ENCODE peak calls at places on chromosomes 5 and 9, in nine cellular contexts. P, G, H, R, B, F, Q, V and S are unnamed samples.

GRCh38 chr5:27191786-27192505 is 153.6 kb upstream of the CDH9 start:
- DNase-seq in V (no peak), Q (no peak), F (no peak), R (no peak), H (no peak), P (no peak), B (no peak), G (no peak), S (no peak)

GRCh38 chr9:132712753-132713152 is 42.5 kb downstream of the GTF3C4 start:
- DNase-seq in R (no peak), F (no peak), P (no peak), V (no peak), H (no peak), B (no peak), Q (no peak), G (no peak), S (no peak)

GRCh38 chr5:142829821-142830220 is 59.6 kb downstream of the ARHGAP26 start:
- DNase-seq in V (no peak), G (no peak), Q (no peak), R (no peak), H (no peak), B (no peak), F (no peak), P (no peak), S (no peak)

GRCh38 chr9:7293091-7293490 is 506.5 kb downstream of the DMAC1 start:
- DNase-seq in F (no peak), P (no peak), R (peak; percentile 18), H (no peak), V (no peak), B (no peak), G (no peak), Q (no peak), S (no peak)

GRCh38 chr5:34475249-34475966 is 180.7 kb upstream of the RAI14 start:
- DNase-seq in B (no peak), P (no peak), G (no peak), V (no peak), H (peak; percentile 88), F (no peak), Q (no peak), R (no peak), S (no peak)

GRCh38 chr9:133119039-133119438 is 2.0 kb downstream of the RALGDS start:
- DNase-seq in G (peak; percentile 70), P (no peak), R (no peak), F (no peak), V (no peak), B (no peak), H (no peak), Q (no peak), S (peak; percentile 93)

GRCh38 chr5:82885657-82886389 is 191.4 kb downstream of the TMEM167A start:
- DNase-seq in V (no peak), F (no peak), H (no peak), P (no peak), R (no peak), G (no peak), B (no peak), Q (peak; percentile 54), S (peak; percentile 37)

GRCh38 chr5:157025093-157025698 is 33.7 kb downstream of the HAVCR1 start:
- DNase-seq in H (no peak), R (peak; percentile 95), P (no peak), F (no peak), G (no peak), V (no peak), B (peak; percentile 61), Q (no peak), S (no peak)

GRCh38 chr5:146126068-146126467 is 20.7 kb upstream of the PLAC8L1 start:
- DNase-seq in R (no peak), G (no peak), V (no peak), F (no peak), B (no peak), Q (no peak), H (no peak), P (no peak), S (no peak)

GRCh38 chr9:110583237-110583636 is 3.7 kb upstream of the SVEP1 start:
- DNase-seq in P (no peak), B (no peak), Q (no peak), R (no peak), V (no peak), F (no peak), G (no peak), H (no peak), S (peak; percentile 43)

GRCh38 chr5:1448511-1449011 is 3.3 kb upstream of the SLC6A3 start:
- DNase-seq in V (no peak), H (no peak), R (no peak), F (no peak), P (no peak), G (no peak), Q (peak; percentile 40), B (no peak), S (no peak)

GRCh38 chr5:80654054-80654390 is 430 bp upstream of the MSH3 start:
- DNase-seq in H (peak; percentile 67), Q (peak; percentile 51), P (no peak), B (no peak), G (no peak), R (no peak), F (no peak), V (no peak), S (no peak)

GRCh38 chr9:122538757-122539156 is 11.7 kb upstream of the OR1N1 start:
- DNase-seq in F (no peak), G (no peak), H (no peak), V (no peak), B (no peak), P (no peak), R (no peak), Q (no peak), S (no peak)

GRCh38 chr9:75488082-75488713 is 399.9 kb downstream of the OSTF1 start:
- DNase-seq in R (no peak), G (no peak), P (no peak), F (no peak), Q (no peak), V (no peak), B (no peak), H (no peak), S (no peak)

GRCh38 chr5:110909950-110910349 is 161.6 kb upstream of the TSLP start:
- DNase-seq in H (no peak), P (no peak), B (no peak), V (no peak), G (no peak), Q (no peak), F (no peak), R (no peak), S (no peak)

GRCh38 chr5:111043712-111044506 is 27.6 kb upstream of the TSLP start:
- DNase-seq in P (peak; percentile 26), G (no peak), H (no peak), B (no peak), V (no peak), Q (no peak), F (no peak), R (no peak), S (no peak)

GRCh38 chr5:143650296-143650695 is 161.7 kb upstream of the HMHB1 start:
- DNase-seq in B (no peak), Q (no peak), P (no peak), V (no peak), H (no peak), F (no peak), R (no peak), G (no peak), S (no peak)

GRCh38 chr5:57538341-57538955 is 55.8 kb upstream of the ACTBL2 start:
- DNase-seq in Q (peak; percentile 77), G (no peak), H (no peak), V (no peak), R (no peak), F (no peak), P (peak; percentile 66), B (no peak), S (peak; percentile 49)

GRCh38 chr5:149549461-149550266 is 1.6 kb downstream of the CSNK1A1 start:
- DNase-seq in P (no peak), G (peak; percentile 9), V (no peak), R (peak; percentile 58), Q (no peak), F (no peak), H (peak; percentile 76), B (no peak), S (peak; percentile 47)

GRCh38 chr9:22342489-22343217 is 104.0 kb upstream of the DMRTA1 start:
- DNase-seq in B (no peak), F (no peak), H (no peak), G (no peak), R (no peak), V (no peak), P (no peak), Q (peak; percentile 48), S (no peak)

GRCh38 chr9:16131269-16131668 is 578.4 kb downstream of the CCDC171 start:
- DNase-seq in R (no peak), V (no peak), H (peak; percentile 60), Q (no peak), F (no peak), P (no peak), G (no peak), B (no peak), S (peak; percentile 22)

GRCh38 chr9:87194471-87194870 is 247.2 kb upstream of the GAS1 start:
- DNase-seq in Q (peak; percentile 60), F (no peak), B (no peak), P (peak; percentile 91), H (no peak), V (no peak), G (no peak), R (no peak), S (no peak)

GRCh38 chr9:130239741-130240241 is 25.8 kb upstream of the HMCN2 start:
- DNase-seq in P (no peak), V (no peak), H (no peak), G (no peak), R (peak; percentile 69), F (no peak), Q (no peak), B (peak; percentile 58), S (no peak)

GRCh38 chr9:119639287-119639955 is 270.2 kb upstream of the BRINP1 start:
- DNase-seq in B (no peak), Q (no peak), H (no peak), R (no peak), V (no peak), G (no peak), F (no peak), P (no peak), S (no peak)

GRCh38 chr5:34497031-34497808 is 158.9 kb upstream of the RAI14 start:
- DNase-seq in V (no peak), B (no peak), G (no peak), H (no peak), Q (peak; percentile 43), P (no peak), F (no peak), R (no peak), S (no peak)

GRCh38 chr9:14766299-14766698 is 43.8 kb upstream of the CER1 start:
- DNase-seq in R (no peak), F (no peak), B (no peak), P (no peak), V (no peak), Q (no peak), H (no peak), G (no peak), S (no peak)

GRCh38 chr5:139862803-139863202 is 67.2 kb downstream of the PSD2 start:
- DNase-seq in R (no peak), V (no peak), F (no peak), B (no peak), H (peak; percentile 41), P (no peak), Q (no peak), G (no peak), S (no peak)

GRCh38 chr9:2664675-2665065 is 43.1 kb downstream of the VLDLR start:
- DNase-seq in F (no peak), R (no peak), B (no peak), Q (no peak), P (no peak), V (no peak), H (no peak), G (no peak), S (no peak)

GRCh38 chr9:27280858-27281257 is 16.1 kb downstream of the EQTN start:
- DNase-seq in B (no peak), H (no peak), P (no peak), Q (no peak), R (no peak), G (no peak), V (no peak), F (no peak), S (no peak)

GRCh38 chr5:143581148-143581547 is 177.7 kb upstream of the NR3C1 start:
- DNase-seq in B (no peak), F (no peak), G (no peak), Q (no peak), H (no peak), V (no peak), P (no peak), R (no peak), S (no peak)

GRCh38 chr5:103541114-103541513 is 21.5 kb downstream of the NUDT12 start:
- DNase-seq in V (no peak), G (no peak), R (no peak), B (no peak), F (no peak), H (no peak), Q (no peak), P (no peak), S (no peak)